ENCODE peak calls at places on chromosome 17, in five cellular contexts. I is Peyer's patch; H is CD8-positive, alpha-beta T cell; J is cardiac muscle cell; Q is heart right ventricle. F is an unnamed sample. For H3K4me1, the result is how much of the 10 kb centered on the place peaks cover.

GRCh38 chr17:11356371-11356770 is 115.4 kb downstream of the SHISA6 start:
- DNase-seq in I (no peak), H (no peak), J (no peak), Q (no peak), F (no peak)

GRCh38 chr17:47895254-47895855 is 681 bp upstream of the SP2 start:
- DNase-seq in I (no peak), H (no peak), J (no peak), Q (no peak), F (peak)

GRCh38 chr17:62919388-62919787 is 46.6 kb upstream of the TANC2 start:
- DNase-seq in I (no peak), H (no peak), J (peak), Q (no peak), F (no peak)

GRCh38 chr17:42571435-42572225 is 4.7 kb downstream of the MLX start:
- DNase-seq in I (peak), H (no peak), J (no peak), Q (no peak), F (no peak)

GRCh38 chr17:47207143-47208067 is 1.7 kb upstream of the MYL4 start:
- DNase-seq in I (no peak), H (no peak), J (no peak), Q (no peak), F (no peak)

GRCh38 chr17:41678907-41679739 is 9.6 kb upstream of the EIF1 start:
- DNase-seq in I (peak), H (peak), J (no peak), Q (no peak), F (no peak)

GRCh38 chr17:46191332-46192210 is 1.7 kb downstream of the KANSL1 start:
- DNase-seq in I (no peak), H (no peak), J (peak), Q (no peak), F (peak)

GRCh38 chr17:53466733-53467132 is 356.0 kb upstream of the KIF2B start:
- DNase-seq in I (no peak), H (no peak), J (no peak), Q (no peak), F (no peak)

GRCh38 chr17:16478693-16479092 is 13.3 kb downstream of the LRRC75A start:
- DNase-seq in I (no peak), H (no peak), J (no peak), Q (no peak), F (no peak)

GRCh38 chr17:40687106-40687505 is 16.4 kb downstream of the KRT24 start:
- DNase-seq in I (no peak), H (no peak), J (no peak), Q (no peak), F (no peak)

GRCh38 chr17:7043195-7043543 is 723 bp downstream of the SLC16A11 start:
- DNase-seq in I (peak), H (no peak), J (no peak), Q (no peak), F (no peak)

GRCh38 chr17:48619821-48620496 is 4.9 kb upstream of the HOXB8 start:
- DNase-seq in I (no peak), H (no peak), J (no peak), Q (no peak), F (no peak)

GRCh38 chr17:55609737-55610201 is 98.5 kb upstream of the SMIM36 start:
- DNase-seq in I (no peak), H (no peak), J (peak), Q (peak), F (peak)

GRCh38 chr17:15883617-15884111 is 61.3 kb upstream of the ADORA2B start:
- DNase-seq in I (no peak), H (no peak), J (no peak), Q (no peak), F (no peak)

GRCh38 chr17:13940858-13941665 is 128.2 kb upstream of the COX10 start:
- DNase-seq in I (no peak), H (no peak), J (no peak), Q (no peak), F (peak)

GRCh38 chr17:7572588-7573323 is 6.7 kb upstream of the CD68 start:
- DNase-seq in I (peak), H (peak), J (peak), Q (peak), F (peak)

GRCh38 chr17:79065105-79065670 is 9.4 kb upstream of the ENGASE start:
- DNase-seq in I (peak), H (peak), J (peak), Q (no peak), F (peak)

GRCh38 chr17:29612404-29613370 is 10.0 kb downstream of the CORO6 start:
- DNase-seq in I (no peak), H (no peak), J (no peak), Q (no peak), F (no peak)

GRCh38 chr17:42266918-42267766 is 9.0 kb downstream of the STAT5B start:
- DNase-seq in I (no peak), H (no peak), J (no peak), Q (no peak), F (no peak)

GRCh38 chr17:65060855-65061254 is 4.3 kb upstream of the GNA13 start:
- DNase-seq in I (no peak), H (no peak), J (no peak), Q (no peak), F (no peak)

GRCh38 chr17:65058151-65058550 is 1.6 kb upstream of the GNA13 start:
- DNase-seq in I (no peak), H (no peak), J (no peak), Q (no peak), F (no peak)

GRCh38 chr17:65055708-65056638 is 567 bp downstream of the GNA13 start:
- DNase-seq in I (peak), H (peak), J (peak), Q (peak), F (peak)

GRCh38 chr17:65057520-65058075 is 1.1 kb upstream of the GNA13 start:
- DNase-seq in I (no peak), H (no peak), J (no peak), Q (peak), F (no peak)

DNA sequence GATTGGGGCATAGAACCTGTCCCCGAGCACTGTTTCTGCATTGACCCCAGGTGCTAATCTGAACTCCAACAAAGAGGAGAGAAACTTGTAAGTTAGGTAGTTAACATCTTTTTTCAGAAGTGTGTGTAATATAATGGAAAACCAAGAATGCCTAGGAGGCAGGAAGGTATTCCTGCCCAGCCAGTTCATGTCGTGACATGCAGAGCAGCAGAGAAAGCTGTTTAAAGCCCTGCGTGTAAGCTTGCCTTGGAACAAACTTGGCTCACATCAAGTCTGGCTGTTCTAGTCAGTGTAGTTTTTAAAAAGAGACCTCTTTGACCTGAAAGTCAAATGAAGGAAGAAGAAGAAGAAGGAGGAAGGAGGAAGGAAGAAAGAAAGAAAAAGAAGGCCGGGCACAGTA is 2.1 kb upstream of the GNA13 start:
- DNase-seq in I (no peak), H (no peak), J (no peak), Q (no peak), F (no peak)
- H3K4me1 ChIP-seq in I (under half), H (under half), J (under half), Q (under half), F (under half)

GRCh38 chr17:67211742-67212141 is 33.3 kb downstream of the HELZ start:
- DNase-seq in I (no peak), H (no peak), J (no peak), Q (no peak), F (no peak)

GRCh38 chr17:67210915-67211314 is 34.1 kb downstream of the HELZ start:
- DNase-seq in I (no peak), H (no peak), J (no peak), Q (no peak), F (no peak)

GRCh38 chr17:67212231-67212630 is 32.8 kb downstream of the HELZ start:
- DNase-seq in I (no peak), H (no peak), J (no peak), Q (no peak), F (no peak)

GRCh38 chr17:67215991-67216421 is 29.0 kb downstream of the HELZ start:
- DNase-seq in I (no peak), H (no peak), J (no peak), Q (no peak), F (no peak)

DNA sequence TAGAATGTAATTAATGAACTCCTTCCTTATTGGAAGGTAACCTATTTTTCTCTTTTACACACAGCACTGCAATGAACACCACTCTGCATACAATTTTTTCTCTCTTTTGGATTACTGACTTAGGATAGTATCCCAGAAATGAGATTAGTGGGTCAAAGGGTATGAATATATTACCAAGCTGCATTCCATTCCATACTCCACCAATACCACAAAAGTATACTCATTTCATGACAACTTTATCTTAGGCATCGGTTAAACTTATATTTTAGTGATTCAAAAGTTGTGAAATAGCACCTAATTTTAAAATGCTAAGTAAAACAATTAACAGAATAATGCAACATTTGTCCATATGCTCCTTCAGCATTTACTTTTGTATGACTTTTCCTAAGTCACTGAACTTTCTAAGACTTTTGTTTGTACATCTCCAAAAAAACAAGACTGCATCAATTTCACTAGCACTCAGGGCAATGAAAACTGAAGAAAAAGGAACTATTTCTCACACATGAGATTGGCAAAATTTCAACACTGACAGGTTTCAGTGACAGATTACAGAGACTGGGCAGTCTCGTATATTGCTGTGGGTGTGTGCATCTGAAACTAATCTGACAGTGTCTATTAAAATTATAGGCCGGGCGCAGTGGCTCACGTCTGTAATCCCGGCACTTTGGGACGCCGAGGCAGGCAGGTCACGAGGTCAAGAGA is 32.1 kb downstream of the HELZ start:
- DNase-seq in I (no peak), H (no peak), J (no peak), Q (no peak), F (no peak)
- H3K27ac ChIP-seq in I (no peak), H (no peak), J (no peak), Q (no peak), F (no peak)

GRCh38 chr17:44219126-44219635 is 294 bp downstream of the UBTF start:
- DNase-seq in I (peak), H (peak), J (no peak), Q (no peak), F (peak)
- TF ChIP-seq CTCF in I (peak), H (peak), J (peak), Q (peak), F (peak)

DNA sequence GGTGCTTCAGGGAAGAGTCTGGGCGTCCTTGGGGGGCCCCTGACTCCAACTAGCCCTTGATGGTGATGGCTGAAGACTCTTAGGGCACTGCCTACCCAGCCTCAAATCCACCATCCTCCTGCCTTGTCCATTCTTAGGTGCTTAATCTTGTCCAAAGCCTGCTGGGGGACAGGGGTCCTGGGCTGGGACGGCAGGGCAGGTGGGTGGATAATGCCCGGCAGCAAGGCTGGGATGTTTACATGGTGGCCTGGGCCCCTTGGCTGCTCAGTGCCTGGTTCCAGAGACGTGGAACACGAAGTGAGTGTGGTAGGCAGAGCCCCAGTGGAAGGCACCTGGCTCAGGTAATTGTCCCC is 2.2 kb downstream of the FOXJ1 start:
- DNase-seq in I (no peak), H (no peak), J (no peak), Q (no peak), F (no peak)
- H3K4me1 ChIP-seq in I (under half), H (half or more), J (under half), Q (under half), F (under half)

DNA sequence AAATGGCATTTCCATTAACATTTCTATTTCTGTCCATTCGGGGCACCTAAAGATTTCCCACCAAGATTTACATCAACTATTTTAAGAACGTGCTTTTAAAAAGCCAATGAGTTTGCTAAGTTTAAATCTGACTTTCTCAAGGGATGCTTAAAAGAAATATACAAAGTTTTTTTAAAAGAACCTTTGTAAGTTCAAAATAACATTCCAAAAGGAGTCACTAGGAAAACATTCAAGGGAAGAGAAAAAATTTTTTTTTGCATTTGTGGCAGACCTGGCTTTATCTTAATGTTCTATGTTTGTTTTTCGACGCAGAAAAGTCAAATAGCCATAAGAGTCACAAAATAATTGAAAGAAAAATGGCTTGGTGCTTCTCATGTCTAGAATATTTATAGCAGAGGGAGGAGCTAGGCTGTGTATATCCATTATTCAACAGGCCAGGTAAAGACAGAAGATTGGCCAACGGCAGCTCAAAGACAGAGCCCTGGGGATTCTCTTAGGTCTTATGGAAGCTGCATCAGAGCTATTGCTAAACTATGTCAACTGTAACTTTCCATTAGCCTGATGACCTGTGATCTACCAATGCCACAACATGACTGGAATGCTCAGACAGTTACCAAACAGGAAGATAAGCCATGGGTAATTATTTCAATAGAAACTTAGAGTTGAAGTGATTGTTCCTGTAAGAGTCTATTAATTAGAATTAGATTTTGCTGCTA is 37.8 kb upstream of the MYOCD start:
- DNase-seq in I (no peak), H (no peak), J (no peak), Q (no peak), F (no peak)
- H3K27ac ChIP-seq in I (no peak), H (no peak), J (peak), Q (no peak), F (peak)

GRCh38 chr17:18254888-18255649 is 3.5 kb downstream of the FLII start:
- DNase-seq in I (no peak), H (no peak), J (no peak), Q (no peak), F (no peak)
- TF ChIP-seq CTCF in I (no peak), H (no peak), J (no peak), Q (no peak), F (no peak)

GRCh38 chr17:82354804-82355308 is 4.2 kb upstream of the TEX19 start:
- DNase-seq in I (no peak), H (no peak), J (no peak), Q (no peak), F (no peak)
- H3K4me1 ChIP-seq in I (under half), H (under half), J (under half), Q (under half), F (under half)

GRCh38 chr17:31536451-31536850 is 145.0 kb downstream of the RAB11FIP4 start:
- DNase-seq in I (no peak), H (no peak), J (no peak), Q (no peak), F (no peak)

GRCh38 chr17:31537558-31537957 is 146.1 kb downstream of the RAB11FIP4 start:
- DNase-seq in I (no peak), H (no peak), J (no peak), Q (no peak), F (peak)

GRCh38 chr17:31540602-31541307 is 149.3 kb downstream of the RAB11FIP4 start:
- DNase-seq in I (no peak), H (no peak), J (no peak), Q (no peak), F (no peak)

GRCh38 chr17:31535581-31535981 is 144.1 kb downstream of the RAB11FIP4 start:
- DNase-seq in I (no peak), H (no peak), J (no peak), Q (no peak), F (no peak)

GRCh38 chr17:31538080-31538762 is 146.7 kb downstream of the RAB11FIP4 start:
- DNase-seq in I (no peak), H (no peak), J (no peak), Q (no peak), F (no peak)
- H3K27ac ChIP-seq in I (peak), H (no peak), J (no peak), Q (no peak), F (no peak)

GRCh38 chr17:1533649-1534325 is 17.4 kb upstream of the INPP5K start:
- DNase-seq in I (no peak), H (no peak), J (no peak), Q (no peak), F (no peak)

GRCh38 chr17:1529863-1530262 is 13.5 kb upstream of the INPP5K start:
- DNase-seq in I (no peak), H (no peak), J (no peak), Q (no peak), F (no peak)

GRCh38 chr17:1535737-1536136 is 19.3 kb upstream of the INPP5K start:
- DNase-seq in I (no peak), H (no peak), J (no peak), Q (no peak), F (no peak)

DNA sequence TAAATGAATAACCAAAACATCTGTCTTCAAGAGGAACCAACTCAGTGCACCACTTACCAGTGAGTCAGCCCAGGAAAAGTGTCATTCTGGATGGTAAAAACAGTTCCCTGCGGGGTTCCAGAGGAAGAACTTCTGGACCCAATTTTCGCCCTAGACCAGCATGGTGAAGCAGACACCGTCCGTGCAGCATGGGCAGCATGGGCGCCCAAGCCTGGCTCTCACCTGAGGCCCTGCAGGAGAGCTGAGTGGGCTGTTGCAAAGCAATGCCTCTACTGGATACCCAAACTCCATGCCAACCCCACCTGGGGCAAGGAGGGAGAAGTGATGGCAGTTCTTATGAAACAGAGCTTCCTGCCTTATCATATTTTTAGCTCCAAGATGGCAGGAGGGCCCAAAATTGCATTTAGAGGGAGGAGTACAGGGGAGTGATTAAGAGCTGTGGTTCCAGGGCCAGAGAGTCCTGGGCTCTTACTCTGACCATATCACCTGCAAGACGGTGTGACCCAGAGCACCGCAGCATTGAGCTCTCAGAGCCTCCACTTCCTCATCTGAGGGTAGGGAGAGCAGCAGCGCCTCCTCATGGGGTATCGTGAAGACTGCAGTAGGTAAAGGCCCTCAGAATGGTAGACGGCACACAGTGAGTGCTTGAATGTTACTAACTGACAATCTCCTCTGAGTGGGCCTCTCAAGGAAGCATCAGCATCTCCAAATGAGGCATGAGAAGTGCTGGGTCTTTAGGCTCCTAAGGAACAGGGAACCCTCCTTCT is 16.6 kb upstream of the INPP5K start:
- DNase-seq in I (no peak), H (no peak), J (peak), Q (no peak), F (peak)
- TF ChIP-seq CTCF in I (peak), H (peak), J (peak), Q (peak), F (no peak)

F was measured in testis.